ENCODE peak calls at places on chromosome 9, in four cellular contexts. H, P, J and C are unnamed samples.

GRCh38 chr9:81646337-81646736 is 43.0 kb downstream of the TLE1 start:
- DNase-seq in H (no peak), P (no peak), J (no peak), C (no peak)

GRCh38 chr9:84670106-84670800 is 724 bp downstream of the NTRK2 start:
- DNase-seq in J (no peak), H (no peak), P (no peak), C (no peak)

GRCh38 chr9:87681271-87682061 is 44.5 kb upstream of the CTSL start:
- DNase-seq in P (no peak), H (no peak), J (no peak), C (no peak)

GRCh38 chr9:21684831-21685362 is 117.5 kb upstream of the MTAP start:
- DNase-seq in P (peak; percentile 69), J (no peak), H (no peak), C (peak; percentile 56)

GRCh38 chr9:132780230-132781007 is 97.7 kb downstream of the AK8 start:
- DNase-seq in P (no peak), J (no peak), H (no peak), C (no peak)

GRCh38 chr9:134724912-134725604 is 83.5 kb downstream of the COL5A1 start:
- DNase-seq in J (no peak), H (no peak), P (no peak), C (no peak)

GRCh38 chr9:91426123-91426745 is 2.6 kb upstream of the NFIL3 start:
- DNase-seq in P (peak; percentile 39), H (no peak), J (no peak), C (no peak)

GRCh38 chr9:4983541-4984165 is 1.4 kb upstream of the JAK2 start:
- DNase-seq in P (no peak), J (no peak), H (no peak), C (peak; percentile 67)

GRCh38 chr9:114690308-114690707 is 8.3 kb upstream of the TEX48 start:
- DNase-seq in P (no peak), H (no peak), J (no peak), C (no peak)

GRCh38 chr9:111853450-111853827 is 43.2 kb upstream of the UGCG start:
- DNase-seq in J (no peak), P (no peak), H (no peak), C (peak; percentile 55)

GRCh38 chr9:36053971-36054370 is 17.3 kb downstream of the RECK start:
- DNase-seq in P (no peak), J (no peak), H (no peak), C (no peak)

GRCh38 chr9:27539479-27540441 is 10.1 kb upstream of the MOB3B start:
- DNase-seq in J (peak; percentile 62), P (peak; percentile 44), H (no peak), C (peak; percentile 9)

GRCh38 chr9:20997503-20998076 is 33.9 kb downstream of the HACD4 start:
- DNase-seq in H (no peak), P (no peak), J (no peak), C (no peak)

GRCh38 chr9:75360258-75360657 is 271.9 kb downstream of the OSTF1 start:
- DNase-seq in J (no peak), H (no peak), P (no peak), C (no peak)

GRCh38 chr9:12766357-12766756 is 8.5 kb upstream of the LURAP1L start:
- DNase-seq in J (no peak), H (no peak), P (no peak), C (no peak)

GRCh38 chr9:104009853-104010252 is 84.3 kb upstream of the SMC2 start:
- DNase-seq in H (no peak), J (no peak), P (no peak), C (no peak)

GRCh38 chr9:16363916-16364315 is 506.6 kb downstream of the BNC2 start:
- DNase-seq in J (no peak), H (no peak), P (no peak), C (no peak)

GRCh38 chr9:134863941-134864820 is 16.4 kb upstream of the FCN2 start:
- DNase-seq in J (no peak), P (peak; percentile 80), H (no peak), C (no peak)

GRCh38 chr9:107504585-107505455 is 15.3 kb upstream of the KLF4 start:
- DNase-seq in P (peak; percentile 79), H (no peak), J (no peak), C (peak; percentile 52)

GRCh38 chr9:38311382-38312270 is 80.9 kb upstream of the ALDH1B1 start:
- DNase-seq in J (no peak), H (peak; percentile 8), P (no peak), C (no peak)

GRCh38 chr9:107260437-107261081 is 22.5 kb upstream of the RAD23B start:
- DNase-seq in H (no peak), P (no peak), J (no peak), C (peak; percentile 86)

GRCh38 chr9:121074370-121075250 is at the start of gene CNTRL:
- DNase-seq in H (peak; percentile 92), J (peak; percentile 91), P (peak; percentile 87), C (peak; percentile 64)

GRCh38 chr9:108103294-108103693 is 613.7 kb upstream of the KLF4 start:
- DNase-seq in H (no peak), J (no peak), P (no peak), C (no peak)

GRCh38 chr9:129401623-129402340 is 219.1 kb downstream of the C9orf50 start:
- DNase-seq in J (peak; percentile 81), H (peak; percentile 56), P (no peak), C (no peak)

GRCh38 chr9:103872811-103873210 is 221.3 kb upstream of the SMC2 start:
- DNase-seq in J (no peak), H (no peak), P (no peak), C (no peak)

GRCh38 chr9:115234094-115234493 is 116.1 kb upstream of the TNC start:
- DNase-seq in J (no peak), H (no peak), P (peak; percentile 78), C (peak; percentile 85)

GRCh38 chr9:94030318-94031179 is 53.7 kb upstream of the PTPDC1 start:
- DNase-seq in H (peak; percentile 88), J (peak; percentile 77), P (peak; percentile 86), C (peak; percentile 71)

GRCh38 chr9:76987594-76988200 is 31.8 kb upstream of the FOXB2 start:
- DNase-seq in J (peak; percentile 21), H (no peak), P (no peak), C (peak; percentile 21)

GRCh38 chr9:38362912-38363588 is 29.5 kb upstream of the ALDH1B1 start:
- DNase-seq in J (peak; percentile 48), P (peak; percentile 41), H (peak; percentile 41), C (peak; percentile 28)

GRCh38 chr9:106613250-106613737 is 249.7 kb upstream of the ZNF462 start:
- DNase-seq in H (peak; percentile 13), J (no peak), P (peak; percentile 18), C (no peak)

GRCh38 chr9:130058154-130058553 is 4.4 kb downstream of the GPR107 start:
- DNase-seq in J (no peak), H (no peak), P (no peak), C (no peak)

GRCh38 chr9:114837923-114838322 is 32.1 kb upstream of the TNFSF15 start:
- DNase-seq in H (no peak), P (no peak), J (no peak), C (no peak)

DNA sequence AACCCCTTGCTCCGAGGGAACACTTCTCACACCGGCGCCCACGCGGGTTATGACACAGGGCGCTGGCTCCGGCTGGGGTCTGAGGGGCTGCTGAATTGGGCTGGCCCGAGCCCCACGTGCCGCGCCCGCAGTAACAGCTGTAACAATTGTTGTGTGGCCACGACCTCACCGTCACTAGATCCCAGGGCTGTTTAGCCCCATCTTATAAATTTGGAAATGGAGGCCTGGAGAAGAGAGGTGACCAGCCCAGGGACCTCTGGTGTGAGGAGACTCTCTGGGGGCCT is 2.0 kb downstream of the EGFL7 start:
- DNase-seq in J (no peak), P (no peak), H (no peak), C (no peak)
- H3K27ac ChIP-seq in J (peak overlapping the region; percentile 56), P (no peak overlapping the region), H (peak overlapping the region; percentile 94), C (no peak overlapping the region)

GRCh38 chr9:131591845-131592208 is 46.5 kb downstream of the PRRT1B start:
- DNase-seq in J (no peak), H (no peak), P (no peak), C (no peak)
- H3K27ac ChIP-seq in J (no peak overlapping the region), H (no peak overlapping the region), P (no peak overlapping the region), C (no peak overlapping the region)

GRCh38 chr9:72476617-72477375 is 44.6 kb upstream of the TMC1 start:
- DNase-seq in P (peak; percentile 45), J (peak; percentile 22), H (no peak), C (peak; percentile 80)

GRCh38 chr9:72477862-72478564 is 43.4 kb upstream of the TMC1 start:
- DNase-seq in H (peak; percentile 11), J (no peak), P (peak; percentile 44), C (peak; percentile 99)

GRCh38 chr9:72476100-72476499 is 45.3 kb upstream of the TMC1 start:
- DNase-seq in H (no peak), J (no peak), P (no peak), C (no peak)

GRCh38 chr9:72480931-72481330 is 40.5 kb upstream of the TMC1 start:
- DNase-seq in J (no peak), P (no peak), H (no peak), C (no peak)

DNA sequence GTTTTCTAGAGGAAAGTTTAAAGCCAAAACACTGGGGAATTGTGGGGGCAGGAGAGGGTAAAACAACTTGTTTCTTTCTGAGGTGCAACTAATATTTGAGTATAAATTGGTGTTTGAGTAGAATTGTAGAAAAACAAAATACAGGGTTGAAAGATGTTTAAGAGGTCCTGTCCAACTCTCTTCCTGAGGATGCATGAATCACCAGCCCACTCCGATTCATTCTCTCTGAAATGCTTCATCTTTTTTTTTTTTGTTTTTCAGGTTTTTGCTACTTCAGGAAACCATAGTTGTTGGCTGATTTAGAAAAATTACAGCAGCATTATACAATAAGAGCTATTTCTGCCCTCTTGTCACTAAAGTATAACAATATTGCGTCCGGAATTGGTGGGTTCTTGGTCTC is 42.4 kb upstream of the TMC1 start:
- DNase-seq in H (no peak), J (no peak), P (no peak), C (no peak)
- H3K27ac ChIP-seq in H (no peak overlapping the region), J (peak overlapping the region; percentile 54), P (no peak overlapping the region), C (peak overlapping the region; percentile 94)

GRCh38 chr9:128151343-128152132 is 2.3 kb downstream of the LCN2 start:
- DNase-seq in H (no peak), P (no peak), J (no peak), C (no peak)

GRCh38 chr9:128150594-128151342 is 1.5 kb downstream of the LCN2 start:
- DNase-seq in P (no peak), H (no peak), J (no peak), C (peak; percentile 79)

GRCh38 chr9:128149001-128149701 is at the start of gene LCN2:
- DNase-seq in J (no peak), P (peak; percentile 87), H (no peak), C (peak; percentile 93)

GRCh38 chr9:128148509-128149000 is 698 bp upstream of the LCN2 start:
- DNase-seq in J (no peak), H (no peak), P (no peak), C (no peak)

GRCh38 chr9:128149951-128150593 is 819 bp downstream of the LCN2 start:
- DNase-seq in J (no peak), H (no peak), P (no peak), C (no peak)
- H3K27ac ChIP-seq in J (no peak overlapping the region), H (no peak overlapping the region), P (no peak overlapping the region), C (peak overlapping the region; percentile 99)

GRCh38 chr9:110115341-110115820 is 92.6 kb downstream of the C9orf152 start:
- DNase-seq in H (peak; percentile 52), J (no peak), P (no peak), C (no peak)

GRCh38 chr9:110114086-110114887 is 93.7 kb downstream of the C9orf152 start:
- DNase-seq in J (no peak), P (no peak), H (no peak), C (no peak)

GRCh38 chr9:110114888-110115259 is 93.1 kb downstream of the C9orf152 start:
- DNase-seq in J (no peak), P (no peak), H (peak; percentile 56), C (no peak)

GRCh38 chr9:110115868-110116542 is 92.0 kb downstream of the C9orf152 start:
- DNase-seq in P (no peak), H (no peak), J (no peak), C (peak; percentile 33)

GRCh38 chr9:110116543-110116885 is 91.4 kb downstream of the C9orf152 start:
- DNase-seq in P (no peak), H (no peak), J (peak; percentile 38), C (peak; percentile 62)
- H3K27ac ChIP-seq in P (no peak overlapping the region), H (peak overlapping the region; percentile 21), J (peak overlapping the region; percentile 22), C (peak overlapping the region; percentile 76)